ENCODE peak calls at places on chromosomes 3 and 15, in five cellular contexts. K, W, D, M and C are unnamed samples.

GRCh38 chr3:61796088-61796680 is 234.8 kb downstream of the PTPRG start:
- DNase-seq in K (no peak), W (no peak), D (no peak), M (no peak), C (no peak)

GRCh38 chr3:159791336-159791735 is 197.3 kb upstream of the IL12A start:
- DNase-seq in K (no peak), W (no peak), D (no peak), M (no peak), C (no peak)

GRCh38 chr15:45183001-45183400 is 4.8 kb downstream of the SHF start:
- DNase-seq in K (no peak), W (no peak), D (no peak), M (no peak), C (no peak)

GRCh38 chr15:96428742-96429141 is 98.2 kb downstream of the NR2F2 start:
- DNase-seq in K (no peak), W (no peak), D (peak), M (no peak), C (no peak)

GRCh38 chr3:139353920-139354556 is 10.2 kb downstream of the MRPS22 start:
- DNase-seq in K (no peak), W (no peak), D (peak), M (no peak), C (no peak)

GRCh38 chr3:86961297-86961696 is 29.7 kb downstream of the VGLL3 start:
- DNase-seq in K (no peak), W (no peak), D (peak), M (no peak), C (no peak)

GRCh38 chr3:100271522-100271921 is 10.7 kb downstream of the TBC1D23 start:
- DNase-seq in K (no peak), W (no peak), D (no peak), M (no peak), C (no peak)

GRCh38 chr3:170458285-170458684 is 39.6 kb downstream of the CLDN11 start:
- DNase-seq in K (no peak), W (no peak), D (no peak), M (no peak), C (peak)

GRCh38 chr15:62940755-62941361 is 101.7 kb upstream of the TPM1 start:
- DNase-seq in K (no peak), W (no peak), D (peak), M (peak), C (no peak)

GRCh38 chr3:59451041-59451763 is 401.4 kb upstream of the CFAP20DC start:
- DNase-seq in K (no peak), W (peak), D (peak), M (peak), C (no peak)

GRCh38 chr3:31762888-31763351 is 218.1 kb downstream of the OSBPL10 start:
- DNase-seq in K (no peak), W (no peak), D (no peak), M (no peak), C (no peak)

GRCh38 chr3:107680698-107681097 is 157.9 kb downstream of the BBX start:
- DNase-seq in K (no peak), W (no peak), D (peak), M (no peak), C (no peak)

GRCh38 chr3:138092023-138092422 is 23.4 kb downstream of the DZIP1L start:
- DNase-seq in K (no peak), W (no peak), D (no peak), M (no peak), C (no peak)

GRCh38 chr3:195556390-195556789 is 13.3 kb upstream of the PPP1R2 start:
- DNase-seq in K (no peak), W (no peak), D (no peak), M (no peak), C (no peak)

GRCh38 chr3:31973081-31973480 is 8.0 kb downstream of the OSBPL10 start:
- DNase-seq in K (no peak), W (no peak), D (no peak), M (no peak), C (no peak)

GRCh38 chr15:42608110-42608531 is 32.7 kb downstream of the STARD9 start:
- DNase-seq in K (no peak), W (peak), D (peak), M (peak), C (no peak)

GRCh38 chr15:89206908-89207331 is 14.5 kb downstream of the RLBP1 start:
- DNase-seq in K (peak), W (peak), D (peak), M (peak), C (peak)

GRCh38 chr15:76058714-76059319 is 968 bp upstream of the TMEM266 start:
- DNase-seq in K (no peak), W (peak), D (peak), M (peak), C (no peak)

GRCh38 chr15:34354286-34354685 is 11.2 kb downstream of the NUTM1 start:
- DNase-seq in K (no peak), W (no peak), D (no peak), M (no peak), C (no peak)

GRCh38 chr3:12139111-12139511 is 19.6 kb downstream of the TIMP4 start:
- DNase-seq in K (no peak), W (peak), D (peak), M (no peak), C (no peak)

GRCh38 chr15:29548006-29548405 is 274.3 kb downstream of the TJP1 start:
- DNase-seq in K (no peak), W (no peak), D (no peak), M (no peak), C (no peak)

GRCh38 chr3:14237431-14237830 is 58.8 kb downstream of the LSM3 start:
- DNase-seq in K (no peak), W (no peak), D (no peak), M (no peak), C (no peak)

GRCh38 chr3:2976212-2976611 is 134.0 kb downstream of the IL5RA start:
- DNase-seq in K (no peak), W (no peak), D (no peak), M (no peak), C (no peak)

GRCh38 chr3:57224856-57225255 is 2.7 kb upstream of the APPL1 start:
- DNase-seq in K (no peak), W (no peak), D (no peak), M (no peak), C (no peak)

GRCh38 chr3:7489417-7489816 is 628.5 kb downstream of the GRM7 start:
- DNase-seq in K (no peak), W (no peak), D (no peak), M (no peak), C (no peak)

GRCh38 chr3:177615015-177615414 is 417.7 kb upstream of the TBL1XR1 start:
- DNase-seq in K (no peak), W (no peak), D (peak), M (no peak), C (peak)

GRCh38 chr15:52010633-52011595 is 8.1 kb upstream of the MAPK6 start:
- DNase-seq in K (no peak), W (no peak), D (peak), M (peak), C (peak)

GRCh38 chr15:72231847-72232461 is 964 bp upstream of the PKM start:
- DNase-seq in K (no peak), W (no peak), D (peak), M (no peak), C (peak)

GRCh38 chr15:85329561-85330421 is 50.6 kb upstream of the AKAP13 start:
- DNase-seq in K (peak), W (no peak), D (peak), M (peak), C (no peak)

GRCh38 chr15:55074431-55074830 is 122.3 kb downstream of the RSL24D1 start:
- DNase-seq in K (no peak), W (no peak), D (no peak), M (no peak), C (no peak)

GRCh38 chr3:65126527-65127440 is 439.0 kb upstream of the ADAMTS9 start:
- DNase-seq in K (no peak), W (no peak), D (peak), M (no peak), C (no peak)

GRCh38 chr3:49465269-49466034 is 4.6 kb upstream of the DAG1 start:
- DNase-seq in K (no peak), W (no peak), D (no peak), M (no peak), C (no peak)

GRCh38 chr15:77021088-77021481 is 26.2 kb downstream of the PSTPIP1 start:
- DNase-seq in K (no peak), W (no peak), D (no peak), M (no peak), C (no peak)